ENCODE peak calls at places on chromosomes 6 and 20, in four cellular contexts. H is HCT116, C is K562, G is HepG2. E is an unnamed sample. For H3K4me1, the result is how much of the 10 kb centered on the place peaks cover.

GRCh38 chr20:50372770-50373088 is 137.5 kb upstream of the PTPN1 start:
- DNase-seq in C (peak), G (peak), H (no peak), E (no peak)

GRCh38 chr6:36677059-36677749 is 1.3 kb upstream of the CDKN1A start:
- DNase-seq in C (no peak), G (peak), H (no peak), E (no peak)

GRCh38 chr20:62031462-62032092 is 34.1 kb downstream of the TAF4 start:
- DNase-seq in G (no peak), H (no peak), C (no peak), E (no peak)

GRCh38 chr6:5302220-5302946 is 41.1 kb downstream of the FARS2 start:
- DNase-seq in G (no peak), C (peak), H (no peak), E (no peak)

GRCh38 chr6:138692978-138693909 is 80.3 kb upstream of the CCDC28A start:
- DNase-seq in H (peak), G (peak), C (peak), E (no peak)

GRCh38 chr6:136401749-136402148 is 112.1 kb upstream of the BCLAF1 start:
- DNase-seq in C (no peak), G (no peak), H (peak), E (no peak)

GRCh38 chr6:33276864-33277662 is at the start of gene B3GALT4:
- DNase-seq in H (no peak), G (no peak), C (peak), E (no peak)

GRCh38 chr6:151241853-151242252 is 2.1 kb downstream of the AKAP12 start:
- DNase-seq in H (no peak), G (no peak), C (no peak), E (no peak)

GRCh38 chr6:35049885-35050284 is 91.3 kb downstream of the TCP11 start:
- DNase-seq in H (no peak), C (peak), G (no peak), E (no peak)

GRCh38 chr20:33674294-33675126 is at the start of gene NECAB3:
- DNase-seq in C (peak), G (peak), H (no peak), E (no peak)

GRCh38 chr20:45685896-45686295 is 15.9 kb upstream of the WFDC11 start:
- DNase-seq in H (no peak), G (no peak), C (peak), E (no peak)

GRCh38 chr20:34861386-34862084 is 11.1 kb downstream of the GGT7 start:
- DNase-seq in G (no peak), C (peak), H (no peak), E (no peak)

GRCh38 chr20:46357030-46357514 is 48.8 kb upstream of the CDH22 start:
- DNase-seq in C (no peak), H (no peak), G (no peak), E (no peak)

GRCh38 chr6:15303162-15303919 is 57.5 kb downstream of the JARID2 start:
- DNase-seq in H (no peak), C (no peak), G (no peak), E (no peak)
- H3K4me1 ChIP-seq in H (under half), C (under half), G (half or more), E (under half)

GRCh38 chr6:42727084-42727601 is 4.7 kb upstream of the PRPH2 start:
- DNase-seq in C (no peak), H (no peak), G (no peak), E (no peak)

GRCh38 chr6:42726485-42727083 is 4.2 kb upstream of the PRPH2 start:
- DNase-seq in H (peak), C (peak), G (peak), E (no peak)

GRCh38 chr6:42727627-42728026 is 5.2 kb upstream of the PRPH2 start:
- DNase-seq in H (no peak), C (no peak), G (no peak), E (no peak)

GRCh38 chr6:42726026-42726425 is 3.6 kb upstream of the PRPH2 start:
- DNase-seq in C (no peak), H (no peak), G (no peak), E (no peak)

DNA sequence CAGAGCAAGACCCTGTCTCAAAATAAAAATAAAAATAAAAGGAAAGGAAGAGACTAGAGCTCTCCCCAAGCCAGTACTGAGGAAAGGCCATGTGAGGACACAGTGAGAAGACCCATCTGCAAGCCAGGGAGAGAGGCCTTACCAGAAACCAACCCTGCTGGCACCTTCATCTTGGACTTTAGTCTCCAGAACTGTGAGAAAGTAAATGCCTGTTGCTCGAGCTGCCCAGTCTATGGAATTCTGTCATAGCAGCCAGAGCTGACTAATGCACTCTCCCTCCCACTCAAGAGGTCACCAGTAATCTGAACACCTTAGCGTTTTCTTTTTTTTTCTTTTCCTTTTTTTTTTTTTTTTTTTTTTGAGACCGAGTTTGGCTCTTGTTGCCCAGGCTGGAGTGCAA is 7.3 kb upstream of the PRPH2 start:
- DNase-seq in C (no peak), G (peak), H (no peak), E (no peak)
- TF ChIP-seq TCF7L2 in C (no peak), G (no peak), H (no peak), E (no peak)

DNA sequence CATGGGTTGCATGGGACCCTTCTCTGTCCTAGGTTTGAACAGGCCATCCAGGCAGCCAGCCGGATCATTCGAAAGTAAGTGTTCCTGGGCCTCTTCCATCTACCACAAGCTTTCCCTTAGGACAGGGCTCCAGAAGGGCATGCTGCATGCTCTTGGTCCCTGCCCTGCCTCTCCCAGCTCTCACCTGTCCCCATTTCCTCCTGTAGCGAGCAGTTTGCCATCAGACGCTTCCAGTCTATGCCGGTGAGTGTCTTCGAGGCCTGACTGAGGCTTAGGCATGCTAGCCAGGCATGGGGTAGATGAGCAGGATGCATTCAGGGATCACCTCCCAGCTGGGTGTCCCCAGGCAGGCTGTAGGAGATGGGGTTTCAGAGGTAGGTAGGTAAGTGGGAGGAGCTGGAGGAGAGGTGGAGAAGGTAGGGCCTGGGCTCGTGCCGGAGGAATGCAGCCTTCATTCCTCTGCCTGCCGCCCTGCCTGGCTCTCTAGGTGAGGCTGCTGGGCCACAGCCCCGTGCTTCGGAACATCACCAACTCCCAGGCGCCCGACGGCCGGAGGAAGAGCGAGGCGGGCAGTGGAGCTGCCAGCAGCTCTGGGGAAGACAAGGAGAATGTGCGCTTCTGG is 4.3 kb downstream of the CDC25B start:
- DNase-seq in G (no peak), C (no peak), H (no peak), E (no peak)
- H3K4me1 ChIP-seq in G (under half), C (under half), H (under half), E (under half)

GRCh38 chr6:157226026-157226639 is 97.2 kb downstream of the TMEM242 start:
- DNase-seq in H (no peak), G (no peak), C (no peak), E (no peak)

GRCh38 chr6:157229219-157229607 is 94.1 kb downstream of the TMEM242 start:
- DNase-seq in H (no peak), C (no peak), G (no peak), E (no peak)

GRCh38 chr6:157226761-157227160 is 96.6 kb downstream of the TMEM242 start:
- DNase-seq in H (no peak), C (no peak), G (no peak), E (no peak)

GRCh38 chr6:157228421-157229218 is 94.7 kb downstream of the TMEM242 start:
- DNase-seq in H (no peak), C (peak), G (no peak), E (no peak)

GRCh38 chr6:157227202-157228166 is 95.8 kb downstream of the TMEM242 start:
- DNase-seq in G (no peak), C (peak), H (no peak), E (no peak)
- TF ChIP-seq TCF7L2 in G (no peak), C (no peak), H (no peak), E (no peak)

GRCh38 chr6:168216139-168216538 is 103.4 kb downstream of the DACT2 start:
- DNase-seq in C (no peak), H (no peak), G (no peak), E (no peak)

GRCh38 chr6:168217216-168217879 is 102.2 kb downstream of the DACT2 start:
- DNase-seq in H (no peak), G (no peak), C (no peak), E (no peak)

GRCh38 chr6:168215121-168215808 is 104.3 kb downstream of the DACT2 start:
- DNase-seq in H (no peak), G (no peak), C (no peak), E (no peak)

GRCh38 chr6:168217880-168218537 is 101.6 kb downstream of the DACT2 start:
- DNase-seq in C (no peak), G (no peak), H (no peak), E (no peak)

GRCh38 chr6:168216741-168217140 is 102.8 kb downstream of the DACT2 start:
- DNase-seq in G (no peak), C (no peak), H (no peak), E (no peak)
- H3K4me1 ChIP-seq in G (under half), C (under half), H (under half), E (under half)

DNA sequence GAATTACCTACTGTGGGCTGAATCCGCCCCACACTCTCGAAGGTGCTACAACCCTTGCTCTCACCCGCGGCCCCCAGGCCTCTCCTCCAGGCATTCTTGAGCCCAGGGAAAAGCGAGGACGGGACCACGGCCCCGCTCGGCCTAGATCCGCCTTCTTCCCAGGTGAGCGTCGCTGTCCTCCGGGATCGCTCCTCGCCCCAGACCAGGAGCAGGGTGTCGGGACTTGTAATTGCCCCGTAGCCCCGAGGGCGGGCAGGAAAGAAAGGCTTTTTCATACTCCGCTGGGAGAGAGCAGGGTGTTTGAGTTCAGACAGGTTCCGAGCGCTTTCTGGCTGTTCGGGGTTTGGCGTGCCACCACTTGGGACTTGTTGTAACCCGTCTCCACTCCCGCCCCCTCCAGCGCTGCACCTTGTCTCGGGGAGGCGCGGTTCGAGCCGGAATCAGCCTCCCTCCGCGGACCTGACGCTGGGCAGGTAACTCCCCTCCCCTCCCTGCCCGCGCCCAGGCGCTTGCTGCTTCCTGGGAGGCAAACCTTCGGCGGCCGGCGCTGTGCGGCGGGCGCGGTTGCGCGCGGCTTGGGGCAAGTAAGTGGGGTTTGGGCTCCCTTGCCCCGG is at the start of gene FAM83B:
- DNase-seq in H (peak), C (no peak), G (no peak), E (no peak)
- TF ChIP-seq TCF7L2 in H (no peak), C (no peak), G (no peak), E (no peak)

GRCh38 chr6:17865243-17865642 is 122.2 kb downstream of the KIF13A start:
- DNase-seq in H (peak), C (no peak), G (no peak), E (no peak)
- H3K4me1 ChIP-seq in H (under half), C (under half), G (under half), E (under half)

GRCh38 chr6:134041093-134041492 is 11.3 kb downstream of the SLC2A12 start:
- DNase-seq in C (no peak), G (no peak), H (peak), E (no peak)
- TF ChIP-seq TCF7L2 in C (no peak), G (no peak), H (no peak), E (no peak)

E was measured in Panc1.